ENCODE peak calls at places on chromosomes 12 and 14, in four cellular contexts. V is stimulated activated CD4-positive, alpha-beta T cell treated with anti-CD3 and anti-CD28 coated beads, TNF-alpha, amount 100 ng/mL, for 48 hours; J is activated CD4-positive, alpha-beta T cell treated with anti-CD3 and anti-CD28 coated beads for 24 hours; O is GM20000. M is an unnamed sample.

GRCh38 chr14:99513183-99513694 is 32.0 kb downstream of the CCNK start:
- DNase-seq in O (no peak), J (no peak), V (no peak), M (no peak)

GRCh38 chr14:101603096-101603495 is 41.8 kb downstream of the DIO3 start:
- DNase-seq in O (no peak), J (no peak), V (no peak), M (no peak)

GRCh38 chr12:49190317-49190716 is 1.4 kb upstream of the TUBA1A start:
- DNase-seq in V (no peak), J (no peak), O (no peak), M (no peak)

GRCh38 chr14:20857630-20858261 is 33.4 kb upstream of the RNASE3 start:
- DNase-seq in J (peak), V (peak), O (peak), M (peak)

GRCh38 chr14:35155962-35156361 is 33.6 kb downstream of the PRORP start:
- DNase-seq in O (peak), J (no peak), V (no peak), M (no peak)

GRCh38 chr12:89706551-89707348 is 1.9 kb downstream of the ATP2B1 start:
- DNase-seq in O (no peak), V (no peak), J (no peak), M (peak)

GRCh38 chr12:101697197-101697929 is at the start of gene CHPT1:
- DNase-seq in V (peak), O (peak), J (peak), M (peak)

GRCh38 chr14:103543721-103544626 is 15.0 kb downstream of the TRMT61A start:
- DNase-seq in V (no peak), O (no peak), J (no peak), M (no peak)

GRCh38 chr14:102479777-102480176 is 29.8 kb downstream of the ANKRD9 start:
- DNase-seq in O (no peak), V (no peak), J (no peak), M (peak)

GRCh38 chr14:67424539-67424938 is 12.6 kb upstream of the PLEK2 start:
- DNase-seq in J (no peak), V (no peak), O (no peak), M (no peak)

GRCh38 chr12:110248096-110248447 is 33.0 kb upstream of the ATP2A2 start:
- DNase-seq in O (no peak), V (no peak), J (no peak), M (no peak)

GRCh38 chr14:26841361-26841760 is 243.5 kb upstream of the NOVA1 start:
- DNase-seq in J (no peak), O (no peak), V (no peak), M (no peak)

GRCh38 chr12:53575502-53576264 is 50.5 kb downstream of the ATF7 start:
- DNase-seq in J (no peak), O (no peak), V (no peak), M (peak)

M was measured in RPMI8226.